ENCODE peak calls at places on chromosomes 2 and 18, in five cellular contexts. X, K, N, Y and V are unnamed samples.

GRCh38 chr18:52242711-52243110 is 97.3 kb upstream of the DCC start:
- DNase-seq in X (no peak), K (no peak), N (no peak), Y (no peak), V (no peak)

GRCh38 chr18:3873698-3874495 is 423.9 kb downstream of the TGIF1 start:
- DNase-seq in X (no peak), K (no peak), N (no peak), Y (no peak), V (no peak)

GRCh38 chr2:236052926-236053846 is 115.0 kb downstream of the GBX2 start:
- DNase-seq in X (no peak), K (no peak), N (no peak), Y (no peak), V (no peak)

GRCh38 chr2:20641123-20641985 is 9.5 kb downstream of the HS1BP3 start:
- DNase-seq in X (no peak), K (peak; percentile 41), N (peak; percentile 31), Y (no peak), V (peak; percentile 71)

GRCh38 chr2:42962521-42962953 is 170.2 kb upstream of the HAAO start:
- DNase-seq in X (no peak), K (no peak), N (no peak), Y (no peak), V (no peak)

GRCh38 chr2:550860-551259 is 126.3 kb downstream of the TMEM18 start:
- DNase-seq in X (no peak), K (no peak), N (no peak), Y (no peak), V (no peak)

GRCh38 chr2:59184281-59185020 is 943.3 kb upstream of the FANCL start:
- DNase-seq in X (no peak), K (no peak), N (no peak), Y (no peak), V (no peak)

GRCh38 chr2:41806286-41806685 is 241.5 kb upstream of the PKDCC start:
- DNase-seq in X (no peak), K (no peak), N (no peak), Y (no peak), V (no peak)

GRCh38 chr2:121777699-121778058 is 22.2 kb downstream of the TSN start:
- DNase-seq in X (no peak), K (no peak), N (no peak), Y (no peak), V (no peak)

GRCh38 chr2:241279413-241279812 is 36.1 kb downstream of the HDLBP start:
- DNase-seq in X (no peak), K (no peak), N (no peak), Y (no peak), V (no peak)

GRCh38 chr18:57836557-57836956 is 33.4 kb upstream of the ATP8B1 start:
- DNase-seq in X (no peak), K (no peak), N (no peak), Y (no peak), V (no peak)

GRCh38 chr2:242001853-242002252 is 132.3 kb downstream of the RTP5 start:
- DNase-seq in X (no peak), K (peak; percentile 47), N (no peak), Y (no peak), V (no peak)

GRCh38 chr2:1707771-1708351 is 36.5 kb downstream of the PXDN start:
- DNase-seq in X (no peak), K (no peak), N (peak; percentile 55), Y (no peak), V (no peak)
- TF ChIP-seq POLR2A in X (no peak), K (no peak), N (no peak), Y (no peak), V (no peak)

GRCh38 chr18:77067315-77068061 is 65.1 kb downstream of the MBP start:
- DNase-seq in X (peak; percentile 71), K (peak; percentile 89), N (peak; percentile 63), Y (no peak), V (no peak)
- TF ChIP-seq POLR2A in X (no peak), K (no peak), N (no peak), Y (peak; percentile 41), V (no peak)

DNA sequence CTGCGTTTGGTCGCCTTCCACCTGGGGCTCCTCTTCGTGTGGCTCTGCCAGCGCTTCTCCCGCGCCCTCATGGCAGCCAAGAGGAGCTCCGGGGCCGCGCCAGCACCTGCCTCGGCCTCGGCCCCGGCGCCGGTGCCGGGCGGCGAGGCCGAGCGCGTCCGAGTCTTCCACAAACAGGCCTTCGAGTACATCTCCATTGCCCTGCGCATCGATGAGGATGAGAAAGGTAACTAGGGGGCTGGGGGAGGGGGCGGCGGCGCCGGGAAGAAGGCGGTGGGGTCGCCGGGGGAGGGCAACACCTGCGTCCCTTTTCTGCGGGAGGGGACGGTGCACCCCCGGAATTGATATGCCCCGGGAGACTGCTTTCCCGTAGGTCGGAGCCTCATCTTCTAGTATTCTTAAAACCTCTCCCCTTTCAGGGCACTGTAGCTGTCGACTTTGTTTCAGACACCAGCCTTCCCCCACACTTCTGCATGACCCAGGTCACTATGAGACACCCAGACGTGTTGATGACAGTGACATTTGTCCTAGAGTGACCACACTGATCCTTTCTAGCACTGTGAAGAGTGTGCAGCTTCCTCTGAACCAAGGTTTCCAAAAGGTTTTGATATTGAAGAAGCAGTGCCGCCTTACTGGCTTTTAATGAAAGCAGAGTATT is 794 bp downstream of the SPAST start:
- DNase-seq in X (peak; percentile 23), K (no peak), N (peak; percentile 17), Y (no peak), V (no peak)
- TF ChIP-seq POLR2A in X (peak; percentile 51), K (no peak), N (peak; percentile 58), Y (peak; percentile 37), V (peak; percentile 36)

GRCh38 chr2:173354601-173355131 is at the start of gene CDCA7:
- DNase-seq in X (no peak), K (peak; percentile 87), N (peak; percentile 76), Y (no peak), V (peak; percentile 77)

GRCh38 chr2:173353556-173353955 is 1.1 kb upstream of the CDCA7 start:
- DNase-seq in X (no peak), K (no peak), N (no peak), Y (no peak), V (no peak)

GRCh38 chr2:173355866-173356508 is 1.3 kb downstream of the CDCA7 start:
- DNase-seq in X (no peak), K (no peak), N (peak; percentile 19), Y (no peak), V (no peak)

GRCh38 chr2:173354073-173354600 is 535 bp upstream of the CDCA7 start:
- DNase-seq in X (no peak), K (no peak), N (no peak), Y (no peak), V (no peak)

GRCh38 chr2:173355132-173355865 is 627 bp downstream of the CDCA7 start:
- DNase-seq in X (no peak), K (peak; percentile 86), N (peak; percentile 47), Y (no peak), V (peak; percentile 42)
- TF ChIP-seq POLR2A in X (no peak), K (no peak), N (no peak), Y (no peak), V (no peak)